ENCODE peak calls at places on chromosomes 16 and 17, in six cellular contexts. O is Caco-2, S is nephron progenitor cell, F is fibroblast of pulmonary artery, X is Peyer's patch, W is mucosa of descending colon. K is an unnamed sample.

GRCh38 chr17:6994666-6995246 is 1.1 kb upstream of the ALOX12 start:
- DNase-seq in O (no peak), F (no peak), W (no peak), S (no peak), X (no peak), K (no peak)

GRCh38 chr17:12296120-12296727 is 275.5 kb downstream of the MAP2K4 start:
- DNase-seq in O (no peak), X (no peak), S (peak; percentile 22), W (no peak), F (no peak), K (no peak)

GRCh38 chr17:1037238-1037879 is 40.4 kb downstream of the TIMM22 start:
- DNase-seq in O (no peak), X (no peak), W (no peak), F (no peak), S (peak; percentile 47), K (no peak)

GRCh38 chr17:48311324-48311723 is 118.7 kb downstream of the SKAP1 start:
- DNase-seq in O (no peak), S (no peak), X (no peak), W (no peak), F (no peak), K (no peak)

GRCh38 chr16:29808219-29808900 is 2.0 kb downstream of the MAZ start:
- DNase-seq in X (no peak), S (peak; percentile 21), F (no peak), W (peak; percentile 59), O (no peak), K (peak; percentile 61)

GRCh38 chr17:15306406-15306970 is 34.9 kb downstream of the TEKT3 start:
- DNase-seq in W (no peak), O (no peak), S (no peak), F (no peak), X (no peak), K (no peak)

GRCh38 chr16:78075800-78076199 is 23.7 kb upstream of the WWOX start:
- DNase-seq in W (no peak), X (no peak), S (no peak), F (no peak), O (no peak), K (no peak)

GRCh38 chr17:78040561-78041400 is 82.3 kb downstream of the TNRC6C start:
- DNase-seq in X (peak; percentile 58), S (no peak), F (peak; percentile 53), W (peak; percentile 57), O (peak; percentile 76), K (peak; percentile 25)

GRCh38 chr16:23824909-23825308 is 10.9 kb upstream of the PRKCB start:
- DNase-seq in X (no peak), F (no peak), O (no peak), S (no peak), W (no peak), K (no peak)

GRCh38 chr16:29729116-29729521 is 16.7 kb downstream of the C16orf54 start:
- DNase-seq in O (peak; percentile 43), X (no peak), W (no peak), F (peak; percentile 66), S (peak; percentile 21), K (no peak)

GRCh38 chr16:20774703-20775362 is 11.0 kb downstream of the ACSM3 start:
- DNase-seq in F (peak; percentile 77), O (peak; percentile 69), S (peak; percentile 66), W (peak; percentile 80), X (peak; percentile 72), K (peak; percentile 83)

GRCh38 chr17:75006653-75007052 is 5.8 kb upstream of the MRPL58 start:
- DNase-seq in F (no peak), S (no peak), X (no peak), O (no peak), W (no peak), K (no peak)

GRCh38 chr17:82435103-82435502 is 15.4 kb downstream of the CYBC1 start:
- DNase-seq in O (no peak), W (no peak), S (no peak), F (no peak), X (no peak), K (no peak)

GRCh38 chr17:82434216-82434565 is 15.8 kb upstream of the OGFOD3 start:
- DNase-seq in W (no peak), X (no peak), O (no peak), F (no peak), S (no peak), K (peak; percentile 41)

GRCh38 chr17:82437325-82437668 is 13.3 kb downstream of the CYBC1 start:
- DNase-seq in O (no peak), S (no peak), W (no peak), F (no peak), X (no peak), K (no peak)

GRCh38 chr17:82436601-82437324 is 13.8 kb downstream of the CYBC1 start:
- DNase-seq in W (no peak), O (no peak), S (no peak), F (no peak), X (no peak), K (no peak)

DNA sequence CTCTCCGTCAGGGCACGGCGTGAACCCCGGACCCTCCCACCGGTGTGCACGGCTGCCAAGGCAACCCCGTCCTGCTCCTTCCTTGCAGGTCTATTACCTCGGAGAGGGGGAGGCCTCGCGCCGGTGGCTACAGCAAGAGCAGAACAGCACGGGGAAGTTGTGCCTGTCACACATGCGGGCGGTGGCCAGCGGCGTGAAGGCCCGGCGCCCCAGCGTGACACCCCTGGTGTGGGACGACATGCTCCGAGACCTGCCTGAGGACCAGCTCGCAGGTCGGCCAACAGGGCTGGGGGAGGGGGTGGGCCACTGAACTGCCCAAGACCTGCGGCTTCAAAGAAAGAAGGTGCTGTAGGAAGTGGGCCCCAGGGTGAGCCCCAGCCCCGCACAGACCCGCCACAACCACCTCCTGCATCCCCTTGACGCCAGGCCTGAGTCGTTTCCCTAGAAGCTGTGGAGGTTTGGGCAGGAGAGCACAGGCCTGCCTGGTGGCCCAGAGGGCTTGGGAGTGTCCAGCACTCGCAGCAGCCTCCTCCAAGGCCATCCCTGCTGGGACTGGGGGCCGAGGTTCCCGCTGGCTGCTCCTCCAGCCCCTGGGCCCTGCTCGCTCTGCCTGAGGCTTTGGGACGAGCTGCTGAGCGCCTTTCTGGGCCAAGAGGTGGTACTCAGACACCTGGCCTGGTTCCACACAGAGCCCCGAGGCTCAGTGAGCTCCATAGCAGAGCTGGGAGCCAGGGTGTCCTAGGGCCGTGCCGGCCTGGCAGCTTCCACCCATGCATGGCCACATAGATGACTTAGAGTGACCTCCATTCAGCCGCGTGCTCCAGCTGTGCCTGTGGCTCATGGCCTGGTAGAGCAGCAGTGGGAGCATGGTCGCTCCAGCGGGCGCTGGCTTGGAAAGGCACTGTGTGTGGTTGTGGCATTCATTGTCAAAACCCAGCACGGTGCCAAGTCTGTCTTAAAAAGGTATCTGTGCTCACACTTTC is 14.7 kb downstream of the CYBC1 start:
- DNase-seq in X (no peak), F (no peak), S (no peak), W (no peak), O (no peak), K (no peak)
- TF ChIP-seq CTCF in X (no peak), F (no peak), S (no peak), W (no peak), O (no peak), K (no peak)

DNA sequence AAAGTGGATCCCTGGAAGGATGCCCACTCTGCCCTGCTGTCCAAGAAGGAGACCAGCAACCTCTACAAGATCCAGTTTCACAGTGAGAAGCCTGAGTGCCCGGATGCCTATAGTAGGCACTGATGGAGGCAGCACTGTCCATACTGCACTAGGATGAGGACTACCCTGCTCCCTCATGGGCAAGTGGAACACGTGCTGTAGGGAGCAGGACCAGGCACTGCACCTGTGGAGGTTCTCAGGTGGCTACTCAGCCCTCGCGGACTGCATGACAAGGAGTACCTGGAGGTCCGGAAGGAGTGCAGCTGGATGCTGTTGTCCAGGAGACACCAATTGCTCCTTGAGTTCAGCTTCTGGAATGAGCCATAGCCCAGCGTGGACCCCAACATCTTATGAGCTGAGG is 146.1 kb upstream of the NLRP1 start:
- DNase-seq in S (no peak), X (no peak), O (no peak), F (no peak), W (no peak), K (no peak)
- TF ChIP-seq CTCF in S (no peak), X (no peak), O (no peak), F (no peak), W (no peak), K (no peak)

GRCh38 chr16:89132194-89133005 is 38.7 kb downstream of the ACSF3 start:
- DNase-seq in X (peak; percentile 39), W (peak; percentile 14), S (no peak), O (no peak), F (no peak), K (no peak)
- TF ChIP-seq CTCF in X (no peak), W (no peak), S (no peak), O (peak; percentile 19), F (no peak), K (no peak)

DNA sequence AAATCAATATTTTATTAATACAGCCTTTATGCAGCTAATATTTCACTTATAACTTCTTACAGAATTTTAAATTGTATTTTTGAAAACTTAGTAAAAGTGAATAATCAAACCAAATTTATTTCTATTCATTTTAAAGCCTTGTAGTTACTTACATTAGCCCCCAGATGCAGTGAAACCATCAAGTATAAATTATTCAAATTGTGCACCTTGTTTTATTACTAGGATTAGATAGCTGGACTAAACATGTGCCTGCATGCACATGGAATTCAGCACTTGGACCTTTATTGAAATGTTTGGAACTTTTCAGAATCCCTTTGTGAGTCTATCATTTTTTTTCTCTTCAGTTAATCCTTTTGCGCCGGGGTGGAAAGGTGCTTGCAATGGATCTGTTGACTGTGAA is 4.7 kb downstream of the ZPBP2 start:
- DNase-seq in F (peak; percentile 33), O (no peak), W (no peak), S (no peak), X (no peak), K (no peak)
- TF ChIP-seq CTCF in F (peak; percentile 32), O (no peak), W (no peak), S (no peak), X (peak; percentile 50), K (no peak)

GRCh38 chr16:66810391-66810790 is 9.0 kb upstream of the TERB1 start:
- DNase-seq in X (no peak), W (no peak), F (no peak), O (no peak), S (no peak), K (no peak)
- TF ChIP-seq CTCF in X (no peak), W (no peak), F (no peak), O (no peak), S (no peak), K (no peak)

GRCh38 chr17:11240041-11240801 is 792 bp upstream of the SHISA6 start:
- DNase-seq in W (peak; percentile 32), F (no peak), X (no peak), S (peak; percentile 68), O (peak; percentile 29), K (no peak)
- TF ChIP-seq CTCF in W (no peak), F (no peak), X (no peak), S (no peak), O (no peak), K (no peak)

DNA sequence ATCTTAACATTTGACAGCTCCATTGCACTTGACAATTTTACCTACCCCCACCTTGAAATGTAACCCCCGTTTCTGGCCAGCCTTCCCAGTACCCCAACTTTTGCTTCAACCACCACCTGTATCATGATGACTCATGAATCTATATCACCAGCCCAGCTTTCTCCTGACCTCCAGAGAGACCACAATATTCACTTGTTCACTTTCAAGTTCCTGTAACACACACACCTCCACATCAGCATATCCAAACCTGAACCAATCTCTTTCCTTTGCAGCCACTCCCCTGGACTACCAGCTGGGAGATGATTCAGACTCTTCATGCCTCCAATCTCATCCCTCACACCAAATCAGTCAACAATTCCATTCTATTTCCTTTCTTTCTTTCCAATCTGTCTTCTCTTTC is 8.0 kb downstream of the SMG6 start:
- DNase-seq in F (no peak), X (no peak), W (no peak), S (no peak), O (no peak), K (peak; percentile 35)
- TF ChIP-seq CTCF in F (no peak), X (no peak), W (no peak), S (no peak), O (no peak), K (no peak)

K was measured in activated CD8-positive, alpha-beta T cell treated with anti-CD3 and anti-CD28 coated beads for 36 hours.